ENCODE peak calls at places on chromosome 22, in ten cellular contexts. R is heart right ventricle, K is IMR-90, V is left ventricle myocardium inferior, W is brain microvascular endothelial cell, F is testis, G is AG04450, T is fibroblast of pulmonary artery, E is Peyer's patch, S is esophagus squamous epithelium. I is an unnamed sample.

GRCh38 chr22:17767236-17768065 is 6.8 kb downstream of the BID start:
- DNase-seq in E (no peak), F (no peak), S (no peak), G (no peak), W (no peak), R (no peak), V (no peak), K (no peak), T (no peak), I (no peak)

GRCh38 chr22:49188091-49188490 is 639.6 kb downstream of the BRD1 start:
- DNase-seq in E (peak), S (no peak), W (no peak), R (no peak), V (no peak), G (no peak), K (no peak), T (no peak), F (no peak), I (no peak)

GRCh38 chr22:25514436-25514835 is 50.0 kb upstream of the GRK3 start:
- DNase-seq in E (no peak), R (no peak), T (no peak), F (no peak), G (no peak), S (no peak), V (no peak), K (peak), W (no peak), I (no peak)

GRCh38 chr22:50169774-50170341 is 673 bp upstream of the PANX2 start:
- DNase-seq in F (no peak), V (no peak), R (no peak), K (no peak), G (no peak), S (no peak), E (no peak), T (peak), W (no peak), I (peak)

GRCh38 chr22:48635031-48635430 is 1192.6 kb downstream of the BRD1 start:
- DNase-seq in F (no peak), W (no peak), K (no peak), R (no peak), T (no peak), E (no peak), G (no peak), V (no peak), S (no peak), I (no peak)

GRCh38 chr22:45506961-45507360 is 4.3 kb downstream of the FBLN1 start:
- DNase-seq in E (no peak), T (no peak), G (no peak), S (no peak), R (no peak), F (no peak), K (no peak), V (no peak), W (no peak), I (no peak)

GRCh38 chr22:43293661-43294392 is 49.3 kb downstream of the SCUBE1 start:
- DNase-seq in E (peak), F (no peak), R (no peak), G (peak), W (peak), K (peak), V (no peak), S (no peak), T (peak), I (peak)

GRCh38 chr22:43971112-43971511 is 15.9 kb downstream of the SAMM50 start:
- DNase-seq in W (no peak), S (no peak), T (no peak), V (no peak), E (no peak), G (no peak), F (no peak), K (no peak), R (no peak), I (no peak)

GRCh38 chr22:49522582-49523373 is 304.9 kb downstream of the BRD1 start:
- DNase-seq in E (no peak), W (no peak), S (no peak), V (no peak), F (no peak), K (no peak), R (no peak), G (no peak), T (no peak), I (no peak)

GRCh38 chr22:48740086-48740730 is 1087.5 kb downstream of the BRD1 start:
- DNase-seq in R (no peak), G (no peak), K (no peak), E (peak), T (no peak), F (no peak), V (no peak), S (no peak), W (no peak), I (no peak)

GRCh38 chr22:46588279-46589140 is 31.7 kb upstream of the GRAMD4 start:
- DNase-seq in F (no peak), V (peak), G (no peak), S (no peak), W (no peak), T (no peak), K (no peak), R (peak), E (peak), I (no peak)

GRCh38 chr22:43044402-43044801 is 29.5 kb upstream of the PACSIN2 start:
- DNase-seq in S (no peak), F (no peak), T (no peak), R (no peak), K (no peak), E (no peak), W (no peak), V (no peak), G (no peak), I (no peak)

GRCh38 chr22:40238425-40239344 is 61.0 kb downstream of the TNRC6B start:
- DNase-seq in T (peak), R (no peak), W (peak), G (peak), F (no peak), E (no peak), S (no peak), K (peak), V (no peak), I (peak)

GRCh38 chr22:42344391-42344861 is 74.0 kb upstream of the TCF20 start:
- DNase-seq in F (peak), T (no peak), E (no peak), W (peak), R (no peak), S (no peak), G (no peak), V (peak), K (no peak), I (no peak)

GRCh38 chr22:50444663-50445062 is 30.2 kb downstream of the SBF1 start:
- DNase-seq in T (peak), V (no peak), F (peak), K (peak), G (peak), E (peak), R (no peak), S (no peak), W (peak), I (peak)

GRCh38 chr22:41094036-41094435 is 1.6 kb downstream of the EP300 start:
- DNase-seq in G (no peak), W (peak), K (peak), T (peak), S (no peak), R (no peak), E (no peak), V (no peak), F (peak), I (peak)

GRCh38 chr22:22929381-22930221 is 42.0 kb downstream of the IGLL5 start:
- DNase-seq in S (no peak), W (no peak), F (no peak), R (no peak), V (no peak), E (no peak), K (no peak), G (no peak), T (no peak), I (no peak)

GRCh38 chr22:38783095-38783710 is 10.7 kb downstream of the DNAL4 start:
- DNase-seq in T (peak), R (no peak), V (no peak), E (no peak), F (no peak), G (no peak), W (no peak), S (no peak), K (no peak), I (no peak)
- TF ChIP-seq CTCF in T (no peak), R (no peak), V (no peak), E (no peak), F (no peak), G (no peak), W (no peak), S (no peak), K (no peak), I (no peak)

GRCh38 chr22:36331306-36331911 is 56.4 kb downstream of the MYH9 start:
- DNase-seq in W (peak), R (peak), E (no peak), V (peak), S (peak), K (peak), T (peak), F (peak), G (peak), I (peak)
- H3K4me3 ChIP-seq in W (no peak), R (peak), E (peak), V (peak), S (peak), K (no peak), T (no peak), F (no peak), G (no peak), I (no peak)

GRCh38 chr22:28103596-28103995 is 184.5 kb upstream of the PITPNB start:
- DNase-seq in K (no peak), E (no peak), S (no peak), V (no peak), F (no peak), R (no peak), W (no peak), G (no peak), T (peak), I (peak)
- TF ChIP-seq CTCF in K (no peak), E (no peak), S (no peak), V (no peak), F (no peak), R (no peak), W (no peak), G (no peak), T (no peak), I (no peak)

GRCh38 chr22:16603448-16603768 is 10.8 kb upstream of the CCT8L2 start:
- DNase-seq in W (no peak), K (no peak), T (no peak), S (no peak), V (no peak), G (no peak), E (no peak), R (no peak), F (no peak), I (no peak)
- H3K4me3 ChIP-seq in W (no peak), K (no peak), T (peak), S (peak), V (peak), G (no peak), E (no peak), R (no peak), F (no peak), I (no peak)

GRCh38 chr22:20957691-20958440 is 9.2 kb upstream of the AIFM3 start:
- DNase-seq in S (no peak), K (no peak), E (peak), F (no peak), V (peak), T (no peak), R (no peak), G (no peak), W (no peak), I (no peak)
- TF ChIP-seq CTCF in S (no peak), K (no peak), E (no peak), F (no peak), V (no peak), T (no peak), R (no peak), G (no peak), W (no peak), I (no peak)

GRCh38 chr22:27062857-27063256 is 405.5 kb downstream of the MIAT start:
- DNase-seq in T (no peak), S (no peak), R (no peak), K (no peak), F (no peak), G (no peak), V (no peak), E (no peak), W (no peak), I (no peak)
- H3K4me3 ChIP-seq in T (no peak), S (no peak), R (no peak), K (no peak), F (no peak), G (no peak), V (no peak), E (no peak), W (no peak), I (no peak)

DNA sequence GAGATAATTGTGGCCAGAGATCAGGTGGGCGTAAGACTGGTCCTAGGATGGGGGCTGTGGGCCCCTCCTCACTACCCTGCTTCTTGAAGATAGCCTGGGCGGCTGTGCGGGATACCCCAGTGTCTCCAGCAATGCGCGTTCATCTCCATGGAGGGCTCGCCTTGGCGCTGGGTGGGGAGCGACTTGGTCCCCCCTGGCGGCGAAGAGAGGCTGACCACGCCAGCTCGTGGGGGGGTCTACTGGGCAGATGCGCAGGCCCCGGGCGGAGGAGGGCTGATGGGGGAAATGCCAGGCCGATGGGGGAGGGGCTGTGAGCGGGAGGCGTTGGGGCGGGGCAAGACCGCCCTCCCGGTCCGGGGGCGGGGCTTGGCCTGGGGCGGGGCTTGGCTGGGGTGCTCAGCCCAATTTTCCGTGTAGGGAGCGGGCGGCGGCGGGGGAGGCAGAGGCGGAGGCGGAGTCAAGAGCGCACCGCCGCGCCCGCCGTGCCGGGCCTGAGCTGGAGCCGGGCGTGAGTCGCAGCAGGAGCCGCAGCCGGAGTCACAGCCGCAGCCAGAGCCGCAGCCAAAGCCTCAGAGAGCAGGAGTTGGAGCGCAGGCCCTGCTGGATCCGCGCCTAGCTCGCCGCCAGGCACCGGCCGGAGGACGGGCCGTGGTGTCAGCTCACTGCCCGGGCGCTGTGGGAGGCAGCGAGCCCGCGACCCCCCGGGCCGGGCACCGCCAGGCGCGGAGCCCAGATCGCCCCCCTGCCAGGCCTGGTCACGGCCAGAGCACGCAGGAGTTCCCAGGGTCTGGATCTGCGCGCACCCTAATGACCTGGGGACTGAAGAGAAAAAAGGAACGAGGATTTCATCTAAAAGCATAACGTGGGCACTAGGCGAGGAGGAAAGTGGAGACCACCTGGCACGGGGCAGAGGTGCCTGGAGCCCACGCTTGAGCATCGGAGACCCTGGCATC is at the start of gene SLC35E4:
- DNase-seq in K (peak), W (peak), F (peak), E (peak), R (peak), T (peak), G (peak), S (peak), V (peak), I (peak)
- TF ChIP-seq CTCF in K (peak), W (peak), F (peak), E (peak), R (peak), T (peak), G (peak), S (no peak), V (peak), I (peak)

GRCh38 chr22:24503851-24504170 is 8.7 kb downstream of the UPB1 start:
- DNase-seq in E (no peak), R (no peak), K (no peak), F (no peak), V (no peak), S (no peak), G (no peak), T (no peak), W (no peak), I (no peak)

GRCh38 chr22:24506802-24507438 is 11.8 kb downstream of the UPB1 start:
- DNase-seq in S (no peak), F (no peak), W (no peak), T (no peak), E (no peak), G (no peak), V (no peak), R (no peak), K (peak), I (peak)

GRCh38 chr22:24505337-24505736 is 10.2 kb downstream of the UPB1 start:
- DNase-seq in G (no peak), R (no peak), F (no peak), K (no peak), T (no peak), E (no peak), W (no peak), V (no peak), S (no peak), I (no peak)

GRCh38 chr22:24510694-24511625 is 15.8 kb downstream of the UPB1 start:
- DNase-seq in W (peak), S (no peak), T (peak), R (no peak), F (peak), E (no peak), G (no peak), V (peak), K (peak), I (peak)

DNA sequence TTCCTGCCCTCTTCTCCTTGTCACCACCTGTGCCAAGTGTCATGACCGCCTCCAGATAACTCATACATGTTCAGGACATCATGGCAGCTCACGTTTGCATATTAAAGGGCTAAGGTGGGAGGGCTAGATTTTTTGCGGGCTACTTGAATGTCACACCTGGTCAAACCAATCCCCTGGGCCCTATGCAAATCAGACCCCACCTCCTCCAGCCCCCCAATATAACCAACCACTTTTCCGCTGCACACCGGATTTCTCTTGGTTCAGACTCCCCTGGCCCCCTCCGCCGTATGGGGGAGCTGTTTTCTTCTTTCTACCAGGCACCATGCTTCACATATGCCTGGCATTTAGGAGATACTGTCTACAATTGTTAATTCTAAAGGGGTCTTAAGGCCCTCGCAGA is 12.6 kb downstream of the UPB1 start:
- DNase-seq in T (no peak), R (no peak), W (no peak), S (no peak), F (no peak), V (no peak), K (no peak), E (no peak), G (no peak), I (no peak)
- H3K4me3 ChIP-seq in T (no peak), R (no peak), W (no peak), S (no peak), F (no peak), V (no peak), K (no peak), E (no peak), G (no peak), I (no peak)